ENCODE peak calls at places on chromosomes 6 and 20, in four cellular contexts. R is IMR-90, X is K562, M is GM12878. D is an unnamed sample.

GRCh38 chr6:53795254-53795701 is 473 bp downstream of the LRRC1 start:
- DNase-seq in M (no peak), R (no peak), X (no peak), D (no peak)

GRCh38 chr6:81561071-81561564 is 191.4 kb downstream of the TENT5A start:
- DNase-seq in R (peak), M (no peak), X (no peak), D (no peak)

GRCh38 chr6:137173501-137173900 is at the start of gene IL22RA2:
- DNase-seq in M (no peak), X (no peak), R (no peak), D (no peak)

GRCh38 chr6:29834564-29835436 is 7.2 kb downstream of the HLA-G start:
- DNase-seq in X (peak), M (no peak), R (no peak), D (no peak)

GRCh38 chr6:144064402-144064830 is 31.0 kb downstream of the SF3B5 start:
- DNase-seq in X (peak), M (no peak), R (no peak), D (no peak)

GRCh38 chr6:156068870-156069269 is 613.2 kb upstream of the NOX3 start:
- DNase-seq in M (no peak), R (no peak), X (no peak), D (no peak)

GRCh38 chr20:47318027-47318595 is 38.4 kb downstream of the ZMYND8 start:
- DNase-seq in M (no peak), R (peak), X (no peak), D (peak)

GRCh38 chr6:48061630-48062029 is 49.4 kb downstream of the PTCHD4 start:
- DNase-seq in M (no peak), R (peak), X (no peak), D (no peak)

GRCh38 chr20:35773154-35773751 is 1.4 kb downstream of the PHF20 start:
- DNase-seq in R (peak), X (peak), M (peak), D (no peak)

GRCh38 chr6:168711049-168711640 is 270.2 kb downstream of the SMOC2 start:
- DNase-seq in R (no peak), M (no peak), X (peak), D (no peak)

GRCh38 chr20:20130399-20130798 is 78.1 kb downstream of the CFAP61 start:
- DNase-seq in M (peak), X (no peak), R (no peak), D (no peak)
- TF ChIP-seq USF2 in M (no peak), X (no peak), R (no peak), D (no peak)

GRCh38 chr20:4989570-4989969 is 11.7 kb downstream of the SLC23A2 start:
- DNase-seq in R (no peak), M (peak), X (no peak), D (no peak)
- TF ChIP-seq CHD1 in R (no peak), M (no peak), X (no peak), D (no peak)

GRCh38 chr20:2010533-2010932 is 16.7 kb upstream of the PDYN start:
- DNase-seq in R (no peak), X (no peak), M (no peak), D (no peak)

GRCh38 chr20:2005831-2006426 is 12.1 kb upstream of the PDYN start:
- DNase-seq in M (no peak), X (peak), R (peak), D (peak)

GRCh38 chr20:2004171-2004570 is 10.3 kb upstream of the PDYN start:
- DNase-seq in X (no peak), M (no peak), R (no peak), D (no peak)

GRCh38 chr20:2005359-2005758 is 11.5 kb upstream of the PDYN start:
- DNase-seq in R (peak), M (no peak), X (no peak), D (no peak)

DNA sequence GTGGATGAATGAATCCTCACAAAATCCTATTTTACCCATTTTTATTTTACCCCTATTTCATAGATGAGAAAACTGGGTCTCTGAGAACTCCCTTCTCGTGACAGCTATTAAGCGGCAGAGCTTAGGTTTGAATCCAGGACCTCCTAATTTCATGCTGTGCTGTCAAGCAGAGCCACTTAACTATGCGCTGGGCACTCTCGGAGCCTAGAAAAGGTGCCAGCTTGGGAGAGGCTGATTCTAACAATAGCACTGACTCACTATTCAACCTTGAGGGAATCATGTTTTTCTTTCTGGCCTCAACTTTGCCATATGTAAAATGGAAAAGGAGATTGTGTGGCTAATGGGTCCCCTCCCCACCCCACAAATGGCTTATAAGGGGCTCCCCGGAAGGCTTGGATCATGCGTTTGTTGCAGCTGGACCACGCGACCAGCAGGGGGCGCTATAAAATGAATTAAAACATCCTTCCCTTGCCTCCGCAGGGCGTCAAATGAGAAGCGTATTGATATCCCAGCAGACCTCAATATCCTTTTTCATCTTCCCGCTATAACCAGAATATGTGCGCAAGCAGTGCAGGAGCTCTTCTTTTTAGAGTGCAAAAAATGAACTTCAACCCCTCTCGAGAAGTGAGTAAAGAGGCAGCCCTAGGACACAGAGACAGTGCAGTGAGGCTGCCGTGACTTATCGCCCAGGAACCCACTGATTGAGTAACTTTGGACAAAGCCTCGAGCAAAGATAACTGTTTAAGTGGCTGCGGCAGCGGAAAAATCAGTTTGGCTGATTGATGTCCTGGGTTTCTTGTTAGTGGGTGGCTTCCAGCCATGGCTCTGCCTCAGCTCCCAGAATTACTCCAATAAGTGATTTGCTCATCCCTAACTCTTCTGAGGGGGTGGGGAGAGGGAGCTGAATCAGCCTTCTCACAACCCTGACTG is 12.9 kb upstream of the PDYN start:
- DNase-seq in R (peak), M (no peak), X (peak), D (peak)
- TF ChIP-seq USF2 in R (no peak), M (no peak), X (no peak), D (no peak)

GRCh38 chr20:5899444-5899843 is 50.9 kb downstream of the TRMT6 start:
- DNase-seq in X (no peak), R (no peak), M (no peak), D (no peak)
- TF ChIP-seq CHD1 in X (no peak), R (no peak), M (no peak), D (no peak)

GRCh38 chr6:40734607-40735006 is 147.4 kb upstream of the LRFN2 start:
- DNase-seq in M (no peak), R (no peak), X (no peak), D (no peak)

GRCh38 chr6:40732878-40733277 is 145.7 kb upstream of the LRFN2 start:
- DNase-seq in M (no peak), R (no peak), X (no peak), D (no peak)

GRCh38 chr6:40733770-40734396 is 146.7 kb upstream of the LRFN2 start:
- DNase-seq in X (no peak), R (no peak), M (no peak), D (no peak)

GRCh38 chr6:40735126-40735920 is 148.2 kb upstream of the LRFN2 start:
- DNase-seq in X (no peak), M (no peak), R (no peak), D (no peak)

GRCh38 chr6:40733290-40733689 is 146.1 kb upstream of the LRFN2 start:
- DNase-seq in X (no peak), R (no peak), M (no peak), D (no peak)
- TF ChIP-seq USF2 in X (no peak), R (no peak), M (no peak), D (no peak)

GRCh38 chr6:87654117-87654516 is 47.9 kb downstream of the AKIRIN2 start:
- DNase-seq in R (no peak), X (no peak), M (no peak), D (no peak)

GRCh38 chr6:87660226-87660886 is 41.7 kb downstream of the AKIRIN2 start:
- DNase-seq in M (no peak), R (peak), X (no peak), D (no peak)

GRCh38 chr6:87654880-87655454 is 47.1 kb downstream of the AKIRIN2 start:
- DNase-seq in M (no peak), X (no peak), R (peak), D (no peak)

GRCh38 chr6:87658516-87658915 is 43.5 kb downstream of the AKIRIN2 start:
- DNase-seq in R (no peak), M (no peak), X (no peak), D (no peak)

GRCh38 chr6:87656857-87657256 is 45.2 kb downstream of the AKIRIN2 start:
- DNase-seq in R (no peak), X (no peak), M (no peak), D (no peak)
- TF ChIP-seq CHD1 in R (no peak), X (no peak), M (no peak), D (no peak)

GRCh38 chr20:58169441-58169840 is 59.0 kb downstream of the ANKRD60 start:
- DNase-seq in M (no peak), R (peak), X (no peak), D (no peak)

GRCh38 chr20:58173930-58174707 is 54.3 kb downstream of the ANKRD60 start:
- DNase-seq in M (no peak), X (no peak), R (no peak), D (no peak)

GRCh38 chr20:58174708-58175287 is 53.7 kb downstream of the ANKRD60 start:
- DNase-seq in M (no peak), R (no peak), X (no peak), D (no peak)

GRCh38 chr20:58173091-58173490 is 55.4 kb downstream of the ANKRD60 start:
- DNase-seq in M (no peak), X (peak), R (no peak), D (no peak)

GRCh38 chr20:58171796-58172425 is 56.5 kb downstream of the ANKRD60 start:
- DNase-seq in R (no peak), X (no peak), M (no peak), D (no peak)
- TF ChIP-seq USF2 in R (no peak), X (no peak), M (no peak), D (no peak)